ENCODE peak calls at places on chromosomes 1 and 21, in six cellular contexts. Z is heart right ventricle, Y is fibroblast of the aortic adventitia, S is breast epithelium, U is lung, J is testis. H is an unnamed sample.

GRCh38 chr1:8443558-8444194 is 125.8 kb downstream of the SLC45A1 start:
- DNase-seq in Z (peak; percentile 40), Y (peak; percentile 73), S (no peak), U (no peak), J (no peak), H (no peak)

GRCh38 chr1:42686418-42686817 is 4.2 kb downstream of the YBX1 start:
- DNase-seq in Z (no peak), Y (no peak), S (no peak), U (no peak), J (no peak), H (no peak)

GRCh38 chr1:98733782-98734112 is 72.2 kb downstream of the SNX7 start:
- DNase-seq in Z (no peak), Y (peak; percentile 42), S (no peak), U (no peak), J (no peak), H (no peak)

GRCh38 chr1:1308756-1309524 is 543 bp downstream of the PUSL1 start:
- DNase-seq in Z (no peak), Y (no peak), S (no peak), U (peak; percentile 42), J (no peak), H (no peak)

GRCh38 chr21:29470397-29470796 is 171.7 kb downstream of the BACH1 start:
- DNase-seq in Z (no peak), Y (no peak), S (no peak), U (no peak), J (no peak), H (no peak)

GRCh38 chr1:6819641-6820040 is 34.4 kb downstream of the CAMTA1 start:
- DNase-seq in Z (no peak), Y (peak; percentile 24), S (no peak), U (no peak), J (no peak), H (no peak)

GRCh38 chr1:6180578-6181311 is 624 bp upstream of the CHD5 start:
- DNase-seq in Z (no peak), Y (no peak), S (no peak), U (no peak), J (peak; percentile 33), H (no peak)

GRCh38 chr21:19565587-19565986 is 1162.0 kb upstream of the TMPRSS15 start:
- DNase-seq in Z (no peak), Y (no peak), S (no peak), U (no peak), J (no peak), H (no peak)

GRCh38 chr1:218397752-218398339 is 52.7 kb downstream of the TGFB2 start:
- DNase-seq in Z (no peak), Y (peak; percentile 49), S (no peak), U (no peak), J (no peak), H (no peak)

GRCh38 chr1:10771789-10772188 is 24.7 kb downstream of the CASZ1 start:
- DNase-seq in Z (no peak), Y (no peak), S (no peak), U (no peak), J (no peak), H (no peak)

GRCh38 chr1:2966435-2966834 is 54.8 kb upstream of the ACTRT2 start:
- DNase-seq in Z (no peak), Y (no peak), S (no peak), U (no peak), J (no peak), H (no peak)

GRCh38 chr1:78440381-78440793 is 50.4 kb upstream of the PTGFR start:
- DNase-seq in Z (no peak), Y (peak; percentile 74), S (no peak), U (no peak), J (no peak), H (no peak)

GRCh38 chr1:55064861-55065263 is 25.5 kb downstream of the PCSK9 start:
- DNase-seq in Z (peak; percentile 69), Y (peak; percentile 69), S (no peak), U (peak; percentile 71), J (no peak), H (no peak)

GRCh38 chr21:24955275-24955961 is 651.9 kb downstream of the MRPL39 start:
- DNase-seq in Z (no peak), Y (no peak), S (no peak), U (no peak), J (no peak), H (no peak)

GRCh38 chr21:41564871-41565281 is 56.9 kb upstream of the TMPRSS2 start:
- DNase-seq in Z (no peak), Y (peak; percentile 4), S (no peak), U (peak; percentile 51), J (no peak), H (no peak)

GRCh38 chr21:28447453-28447852 is 545.2 kb downstream of the LTN1 start:
- DNase-seq in Z (no peak), Y (peak; percentile 79), S (no peak), U (no peak), J (no peak), H (no peak)

GRCh38 chr1:111948209-111949131 is 41.0 kb downstream of the KCND3 start:
- DNase-seq in Z (peak; percentile 72), Y (peak; percentile 4), S (no peak), U (no peak), J (peak; percentile 48), H (no peak)

GRCh38 chr1:233364695-233365539 is 37.4 kb downstream of the MAP3K21 start:
- DNase-seq in Z (no peak), Y (peak; percentile 50), S (no peak), U (no peak), J (no peak), H (no peak)

GRCh38 chr1:30726254-30726653 is 2.9 kb upstream of the MATN1 start:
- DNase-seq in Z (no peak), Y (no peak), S (no peak), U (no peak), J (no peak), H (no peak)

GRCh38 chr1:209766051-209766450 is 10.2 kb downstream of the TRAF3IP3 start:
- DNase-seq in Z (no peak), Y (no peak), S (no peak), U (no peak), J (no peak), H (no peak)

GRCh38 chr1:157916895-157917294 is 75.3 kb upstream of the CD5L start:
- DNase-seq in Z (peak; percentile 16), Y (no peak), S (no peak), U (no peak), J (no peak), H (no peak)

GRCh38 chr1:239394107-239394506 is 7.7 kb downstream of the CHRM3 start:
- DNase-seq in Z (no peak), Y (no peak), S (no peak), U (no peak), J (no peak), H (no peak)

GRCh38 chr21:42925114-42925907 is at the start of gene ERVH48-1:
- DNase-seq in Z (no peak), Y (no peak), S (no peak), U (no peak), J (no peak), H (no peak)

GRCh38 chr1:234893725-234894630 is 234.7 kb downstream of the TOMM20 start:
- DNase-seq in Z (peak; percentile 46), Y (peak; percentile 49), S (no peak), U (no peak), J (no peak), H (no peak)

GRCh38 chr1:2821970-2822620 is 20.6 kb upstream of the TTC34 start:
- DNase-seq in Z (peak; percentile 32), Y (no peak), S (no peak), U (no peak), J (peak; percentile 77), H (no peak)

GRCh38 chr1:57321776-57322175 is 102.1 kb downstream of the DAB1 start:
- DNase-seq in Z (no peak), Y (no peak), S (no peak), U (no peak), J (no peak), H (no peak)

GRCh38 chr1:241475688-241476087 is 43.9 kb downstream of the FH start:
- DNase-seq in Z (no peak), Y (no peak), S (no peak), U (no peak), J (no peak), H (no peak)

GRCh38 chr1:244834596-244835275 is 722 bp upstream of the COX20 start:
- DNase-seq in Z (peak; percentile 91), Y (peak; percentile 90), S (peak; percentile 77), U (peak; percentile 88), J (peak; percentile 88), H (no peak)

GRCh38 chr1:244835276-244836134 is at the start of gene COX20:
- DNase-seq in Z (peak; percentile 92), Y (peak; percentile 86), S (peak; percentile 84), U (peak; percentile 91), J (peak; percentile 92), H (peak; percentile 85)

GRCh38 chr1:244836135-244836521 is 670 bp downstream of the COX20 start:
- DNase-seq in Z (no peak), Y (peak; percentile 61), S (no peak), U (no peak), J (peak; percentile 37), H (no peak)

GRCh38 chr1:244836598-244836997 is 1.1 kb downstream of the COX20 start:
- DNase-seq in Z (no peak), Y (peak; percentile 43), S (no peak), U (no peak), J (no peak), H (no peak)

DNA sequence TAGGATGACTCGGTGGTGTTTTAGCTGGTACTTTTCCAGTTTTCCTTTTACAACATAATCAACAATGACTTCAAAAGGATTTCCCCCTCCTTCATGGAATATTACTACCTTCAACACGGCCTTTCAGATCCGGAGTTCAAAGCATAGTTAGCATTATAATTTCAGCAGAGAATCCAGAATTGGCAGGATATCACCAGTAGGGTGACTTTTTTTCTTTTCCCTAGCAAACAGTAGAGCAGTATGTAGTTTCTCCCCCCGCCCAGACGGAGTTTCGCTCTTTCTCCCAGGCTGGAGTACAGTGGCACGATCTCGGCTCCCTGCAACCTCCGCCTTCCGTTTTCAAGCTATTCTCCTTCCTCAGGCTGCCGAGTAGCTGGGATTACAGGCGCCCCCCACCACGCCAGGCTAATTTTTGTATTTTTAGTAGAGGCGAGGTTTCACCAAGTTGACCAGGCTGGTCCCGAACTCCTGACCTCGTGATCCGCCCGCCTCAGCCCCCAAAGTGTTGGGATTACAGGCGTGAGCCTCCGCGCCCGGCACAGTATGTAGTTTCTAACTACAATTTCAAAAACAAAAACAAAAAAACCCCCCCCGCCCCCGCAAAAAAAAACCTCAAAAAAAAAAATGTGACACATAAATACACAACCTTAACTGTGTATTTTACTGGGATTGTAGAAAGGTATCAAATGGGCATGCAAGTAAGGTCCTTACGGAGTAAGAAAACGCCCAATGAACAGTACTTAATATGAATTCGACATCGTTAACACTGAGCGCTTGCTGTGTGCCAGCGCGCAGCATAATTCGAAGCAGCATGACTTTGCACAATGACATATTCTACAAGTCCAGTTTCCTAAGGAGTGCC is 1.5 kb upstream of the COX20 start:
- DNase-seq in Z (peak; percentile 64), Y (peak; percentile 73), S (no peak), U (peak; percentile 46), J (peak; percentile 60), H (peak; percentile 12)
- TF ChIP-seq CTCF in Z (peak; percentile 23), Y (peak; percentile 30), S (peak; percentile 56), U (no peak), J (peak; percentile 31), H (peak; percentile 46)

GRCh38 chr1:39657923-39658485 is 13.9 kb downstream of the NT5C1A start:
- DNase-seq in Z (peak; percentile 56), Y (peak; percentile 64), S (no peak), U (peak; percentile 64), J (peak; percentile 84), H (peak; percentile 37)
- TF ChIP-seq CTCF in Z (peak; percentile 68), Y (peak; percentile 68), S (no peak), U (peak; percentile 38), J (peak; percentile 53), H (peak; percentile 89)

GRCh38 chr1:63537940-63538339 is 14.6 kb downstream of the EFCAB7 start:
- DNase-seq in Z (no peak), Y (peak; percentile 41), S (no peak), U (no peak), J (no peak), H (no peak)
- TF ChIP-seq CTCF in Z (peak; percentile 62), Y (peak; percentile 42), S (peak; percentile 17), U (peak; percentile 1), J (no peak), H (peak; percentile 55)

GRCh38 chr1:75632350-75632949 is 21.5 kb upstream of the SLC44A5 start:
- DNase-seq in Z (no peak), Y (peak; percentile 60), S (no peak), U (no peak), J (no peak), H (no peak)
- TF ChIP-seq CTCF in Z (peak; percentile 67), Y (peak; percentile 86), S (peak; percentile 57), U (peak; percentile 15), J (peak; percentile 58), H (peak; percentile 76)

H was measured in progenitor cell of endocrine pancreas.